ENCODE peak calls at places on chromosomes 13 and 19, in ten cellular contexts. D is testis, S is stomach, J is heart left ventricle, B is endodermal cell, O is fibroblast of the aortic adventitia, X is PC-3, N is AG04449, R is IMR-90, Q is fibroblast of mammary gland. K is an unnamed sample.

GRCh38 chr13:20363604-20364003 is 131.5 kb upstream of the GJB6 start:
- DNase-seq in D (no peak), S (no peak), J (no peak), B (no peak), O (peak), X (no peak), N (no peak), R (no peak), Q (peak), K (no peak)

GRCh38 chr19:54271106-54271505 is 9.8 kb downstream of the LILRB2 start:
- DNase-seq in D (no peak), S (no peak), J (no peak), B (no peak), O (no peak), X (no peak), N (no peak), R (no peak), Q (no peak), K (no peak)

GRCh38 chr19:3821156-3821555 is 35.0 kb upstream of the MATK start:
- DNase-seq in D (no peak), S (no peak), J (no peak), B (no peak), O (no peak), X (no peak), N (no peak), R (no peak), Q (no peak), K (no peak)

GRCh38 chr13:106038752-106039151 is 496.7 kb downstream of the EFNB2 start:
- DNase-seq in D (no peak), S (no peak), J (no peak), B (no peak), O (peak), X (peak), N (peak), R (peak), Q (peak), K (peak)

GRCh38 chr13:91079190-91079589 is 268.3 kb upstream of the MIR17HG start:
- DNase-seq in D (no peak), S (no peak), J (no peak), B (no peak), O (no peak), X (no peak), N (no peak), R (no peak), Q (no peak), K (no peak)

GRCh38 chr13:109500146-109500773 is 286.1 kb downstream of the IRS2 start:
- DNase-seq in D (peak), S (no peak), J (no peak), B (peak), O (no peak), X (no peak), N (no peak), R (peak), Q (peak), K (no peak)

GRCh38 chr19:42102877-42103276 is 26.9 kb downstream of the ZNF574 start:
- DNase-seq in D (no peak), S (no peak), J (no peak), B (no peak), O (no peak), X (no peak), N (no peak), R (no peak), Q (no peak), K (no peak)

GRCh38 chr13:107819071-107819470 is 396.3 kb downstream of the LIG4 start:
- DNase-seq in D (no peak), S (no peak), J (no peak), B (no peak), O (no peak), X (peak), N (no peak), R (no peak), Q (no peak), K (no peak)

GRCh38 chr13:24128962-24129361 is 31.6 kb upstream of the SPATA13 start:
- DNase-seq in D (no peak), S (no peak), J (no peak), B (no peak), O (no peak), X (no peak), N (no peak), R (no peak), Q (no peak), K (no peak)

GRCh38 chr19:14577264-14577663 is 5.4 kb upstream of the NDUFB7 start:
- DNase-seq in D (no peak), S (no peak), J (no peak), B (no peak), O (no peak), X (no peak), N (no peak), R (no peak), Q (no peak), K (no peak)

GRCh38 chr19:45476349-45476717 is 8.5 kb downstream of the FOSB start:
- DNase-seq in D (no peak), S (no peak), J (no peak), B (no peak), O (no peak), X (no peak), N (no peak), R (peak), Q (no peak), K (no peak)

GRCh38 chr19:49793561-49793840 is 19.6 kb downstream of the FUZ start:
- DNase-seq in D (no peak), S (no peak), J (no peak), B (no peak), O (no peak), X (peak), N (no peak), R (peak), Q (peak), K (peak)

GRCh38 chr13:99811067-99811715 is 160.4 kb downstream of the ZIC5 start:
- DNase-seq in D (no peak), S (no peak), J (no peak), B (no peak), O (no peak), X (no peak), N (no peak), R (no peak), Q (no peak), K (no peak)

GRCh38 chr13:109840201-109840892 is 54.0 kb upstream of the IRS2 start:
- DNase-seq in D (no peak), S (no peak), J (no peak), B (no peak), O (peak), X (peak), N (no peak), R (peak), Q (peak), K (peak)

GRCh38 chr19:38264486-38265212 is at the start of gene SPINT2:
- DNase-seq in D (no peak), S (no peak), J (no peak), B (peak), O (no peak), X (no peak), N (no peak), R (no peak), Q (no peak), K (no peak)

GRCh38 chr19:10852098-10852800 is 4.0 kb downstream of the C19orf38 start:
- DNase-seq in D (no peak), S (no peak), J (no peak), B (peak), O (peak), X (peak), N (no peak), R (peak), Q (peak), K (peak)

DNA sequence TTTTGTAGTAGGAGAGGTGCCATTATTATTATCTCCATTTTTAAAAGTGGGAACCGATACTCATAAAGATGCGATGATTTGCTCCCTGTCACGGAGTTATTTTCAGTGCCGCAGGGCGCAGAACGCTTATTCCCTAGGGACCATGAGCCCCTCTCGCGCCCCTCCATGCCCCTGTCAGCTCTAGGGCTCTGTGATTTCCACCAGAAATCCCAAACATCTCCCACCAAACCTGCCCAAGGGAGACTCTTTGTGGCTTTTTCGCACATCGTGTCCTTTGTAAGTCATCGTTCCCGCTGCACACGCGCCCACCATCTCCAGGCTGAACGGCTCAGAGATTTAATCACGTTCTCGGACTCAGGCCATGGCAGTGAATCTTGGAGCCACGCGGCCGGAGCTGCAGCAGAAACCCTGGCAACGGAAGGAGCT is 105.1 kb downstream of the DNAJC15 start:
- DNase-seq in D (no peak), S (no peak), J (peak), B (no peak), O (peak), X (no peak), N (no peak), R (no peak), Q (peak), K (no peak)
- H3K4me3 ChIP-seq in D (no peak), S (no peak), J (peak), B (no peak), O (no peak), X (no peak), N (no peak), R (no peak), Q (no peak), K (no peak)

GRCh38 chr19:8336072-8336569 is 6.9 kb downstream of the KANK3 start:
- DNase-seq in D (no peak), S (no peak), J (no peak), B (peak), O (no peak), X (no peak), N (no peak), R (no peak), Q (no peak), K (no peak)

GRCh38 chr19:8334458-8335342 is 8.4 kb downstream of the KANK3 start:
- DNase-seq in D (peak), S (peak), J (peak), B (peak), O (peak), X (peak), N (no peak), R (peak), Q (peak), K (peak)

GRCh38 chr19:8336665-8337064 is 6.4 kb downstream of the KANK3 start:
- DNase-seq in D (no peak), S (no peak), J (no peak), B (peak), O (no peak), X (no peak), N (no peak), R (no peak), Q (no peak), K (no peak)

GRCh38 chr19:8333771-8334457 is 9.1 kb downstream of the KANK3 start:
- DNase-seq in D (no peak), S (no peak), J (no peak), B (peak), O (no peak), X (no peak), N (no peak), R (no peak), Q (no peak), K (no peak)

DNA sequence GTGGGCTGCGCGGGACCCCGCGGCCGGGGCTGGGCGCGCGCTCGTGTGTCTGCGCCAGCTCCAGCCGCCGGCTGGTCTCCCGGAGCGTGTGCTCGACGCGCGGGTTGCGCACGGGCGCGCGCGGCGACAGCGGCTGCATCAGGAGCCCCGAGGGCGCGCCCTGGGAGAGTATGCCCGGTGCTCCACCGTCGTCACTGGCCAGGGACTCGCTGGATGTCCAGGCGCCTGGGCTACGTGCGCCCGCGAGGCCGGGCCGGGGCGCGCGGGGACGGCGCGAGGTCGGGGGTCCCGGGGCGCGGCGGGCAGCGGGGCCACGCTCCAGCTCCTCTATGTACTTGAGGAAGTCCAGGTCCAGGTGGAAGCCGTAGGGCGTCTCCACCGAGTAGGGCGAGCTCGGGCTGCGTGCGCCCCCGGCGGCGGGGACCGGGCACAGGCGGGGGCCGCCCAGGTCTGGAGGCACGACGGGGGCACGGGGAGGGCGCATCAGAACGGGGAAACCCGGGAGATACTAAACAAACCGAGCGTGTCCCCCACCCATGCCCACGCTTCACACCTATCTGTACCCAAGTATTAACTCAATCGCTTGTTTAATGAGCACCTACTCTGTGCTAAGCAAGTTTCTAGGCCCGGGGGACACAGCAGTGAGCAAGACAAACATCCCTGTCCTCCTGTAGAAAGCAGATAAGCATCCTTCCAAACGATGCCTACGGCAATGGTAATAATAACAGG is 7.6 kb downstream of the KANK3 start:
- DNase-seq in D (no peak), S (no peak), J (no peak), B (peak), O (no peak), X (no peak), N (no peak), R (no peak), Q (no peak), K (no peak)
- TF ChIP-seq CTCF in D (peak), S (no peak), J (no peak), B (peak), O (no peak), X (peak), N (no peak), R (peak), Q (no peak), K (no peak)

GRCh38 chr13:113410472-113411201 is 42.7 kb downstream of the ADPRHL1 start:
- DNase-seq in D (peak), S (no peak), J (peak), B (no peak), O (peak), X (peak), N (peak), R (peak), Q (peak), K (peak)
- H3K4me3 ChIP-seq in D (no peak), S (no peak), J (no peak), B (no peak), O (no peak), X (peak), N (peak), R (peak), Q (peak), K (no peak)

GRCh38 chr13:112965103-112965502 is 3.9 kb upstream of the MCF2L start:
- DNase-seq in D (no peak), S (no peak), J (peak), B (no peak), O (no peak), X (no peak), N (no peak), R (no peak), Q (no peak), K (no peak)

GRCh38 chr13:112962911-112963625 is 5.9 kb upstream of the MCF2L start:
- DNase-seq in D (no peak), S (no peak), J (no peak), B (no peak), O (no peak), X (no peak), N (no peak), R (no peak), Q (no peak), K (no peak)

GRCh38 chr13:112962396-112962795 is 6.6 kb upstream of the MCF2L start:
- DNase-seq in D (no peak), S (no peak), J (no peak), B (no peak), O (no peak), X (no peak), N (no peak), R (no peak), Q (no peak), K (no peak)

GRCh38 chr13:112961457-112962369 is 7.3 kb upstream of the MCF2L start:
- DNase-seq in D (no peak), S (no peak), J (no peak), B (no peak), O (no peak), X (no peak), N (no peak), R (no peak), Q (no peak), K (no peak)

DNA sequence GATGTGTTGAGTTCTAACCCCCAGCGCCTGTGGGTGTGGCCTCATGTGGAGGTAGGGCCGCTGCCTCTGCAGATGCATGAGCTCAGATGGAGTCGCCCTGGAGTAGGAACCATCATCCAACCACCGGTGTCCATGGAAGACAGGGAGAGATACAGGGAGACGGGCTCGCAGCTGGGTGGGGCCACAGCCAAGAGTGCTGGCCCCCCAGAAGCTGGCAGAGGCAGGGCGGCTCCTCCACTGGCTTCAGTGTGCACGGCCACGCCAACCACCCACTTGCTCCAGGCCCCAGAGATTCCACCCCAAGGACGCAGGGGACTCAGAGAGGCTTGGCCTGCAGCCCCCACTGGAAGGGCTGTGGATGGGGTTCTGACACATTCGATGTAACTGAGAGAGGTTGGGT is 5.4 kb upstream of the MCF2L start:
- DNase-seq in D (no peak), S (no peak), J (no peak), B (no peak), O (no peak), X (no peak), N (no peak), R (no peak), Q (no peak), K (no peak)
- TF ChIP-seq CTCF in D (no peak), S (no peak), J (no peak), B (no peak), O (no peak), X (no peak), N (no peak), R (no peak), Q (no peak), K (no peak)

GRCh38 chr19:58326914-58327726 is at the start of gene ZSCAN22:
- DNase-seq in D (peak), S (peak), J (peak), B (peak), O (peak), X (peak), N (peak), R (peak), Q (peak), K (peak)

GRCh38 chr19:58328999-58329398 is 2.2 kb downstream of the ZSCAN22 start:
- DNase-seq in D (no peak), S (no peak), J (no peak), B (peak), O (no peak), X (peak), N (no peak), R (no peak), Q (no peak), K (no peak)

GRCh38 chr19:58325623-58326022 is 1.2 kb upstream of the ZSCAN22 start:
- DNase-seq in D (no peak), S (no peak), J (no peak), B (no peak), O (no peak), X (peak), N (no peak), R (peak), Q (peak), K (peak)

GRCh38 chr19:58330458-58330857 is 3.7 kb downstream of the ZSCAN22 start:
- DNase-seq in D (no peak), S (peak), J (no peak), B (no peak), O (peak), X (peak), N (no peak), R (peak), Q (peak), K (peak)

GRCh38 chr19:58326501-58326913 is 287 bp upstream of the ZSCAN22 start:
- DNase-seq in D (no peak), S (no peak), J (no peak), B (no peak), O (no peak), X (no peak), N (no peak), R (no peak), Q (no peak), K (no peak)
- H3K4me3 ChIP-seq in D (peak), S (peak), J (peak), B (peak), O (peak), X (peak), N (peak), R (peak), Q (peak), K (peak)

DNA sequence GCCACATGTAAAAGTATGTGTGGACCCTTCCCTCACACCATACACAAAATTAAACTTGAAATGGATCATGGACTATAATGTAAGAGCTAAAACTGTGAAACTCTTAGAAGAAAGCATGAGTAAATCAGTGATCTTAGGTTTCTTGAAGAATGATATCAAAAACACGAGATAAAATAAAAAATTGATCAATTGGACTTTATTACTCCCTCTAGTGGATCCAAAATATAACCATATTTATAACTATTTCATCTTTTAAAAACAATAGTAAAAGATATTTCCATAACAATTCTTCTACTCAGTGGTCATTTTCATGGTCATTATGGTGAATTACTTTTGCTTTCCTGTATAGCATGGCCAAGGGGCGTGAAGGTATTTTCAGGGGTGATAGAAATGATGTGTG is 174.6 kb upstream of the LSM14A start:
- DNase-seq in D (no peak), S (no peak), J (no peak), B (no peak), O (peak), X (peak), N (no peak), R (no peak), Q (no peak), K (no peak)
- TF ChIP-seq CTCF in D (peak), S (no peak), J (no peak), B (peak), O (peak), X (peak), N (no peak), R (no peak), Q (peak), K (no peak)

DNA sequence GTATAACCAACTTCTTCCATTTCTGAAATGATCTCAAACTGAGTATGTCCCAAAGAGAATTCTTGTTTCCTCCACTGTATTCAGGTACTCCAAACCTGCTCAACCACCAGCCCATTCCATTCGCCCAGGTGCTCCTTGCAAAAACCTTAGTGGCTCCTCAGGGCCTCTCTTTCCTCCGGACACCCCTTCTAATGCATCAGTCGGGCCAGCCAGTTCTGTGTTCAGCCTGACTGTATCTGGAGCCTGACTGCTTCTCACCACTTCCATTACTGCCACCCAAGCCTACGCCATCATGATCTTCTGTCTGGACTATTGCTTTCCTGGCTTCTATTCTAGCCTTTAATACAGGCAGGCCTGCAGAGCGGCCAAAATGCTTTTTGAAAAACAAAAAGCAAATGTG is 1.5 kb downstream of the PHF11 start:
- DNase-seq in D (no peak), S (no peak), J (no peak), B (no peak), O (no peak), X (no peak), N (no peak), R (no peak), Q (no peak), K (no peak)
- H3K4me3 ChIP-seq in D (no peak), S (no peak), J (no peak), B (no peak), O (no peak), X (no peak), N (no peak), R (no peak), Q (no peak), K (no peak)

GRCh38 chr13:33536639-33537425 is 251.3 kb upstream of the STARD13 start:
- DNase-seq in D (no peak), S (no peak), J (no peak), B (no peak), O (no peak), X (peak), N (peak), R (peak), Q (peak), K (peak)
- TF ChIP-seq CTCF in D (no peak), S (no peak), J (no peak), B (no peak), O (no peak), X (no peak), N (no peak), R (no peak), Q (no peak), K (no peak)